ENCODE peak calls at places on chromosome 11, in five cellular contexts. S is KBM-7; M is stimulated activated CD4-positive, alpha-beta T cell treated with anti-CD3 and anti-CD28 coated beads, Interleukin-4, amount 100 ng/mL, for 4 hours; Y is AG08396; H is central memory CD8-positive, alpha-beta T cell. Z is an unnamed sample.

GRCh38 chr11:1475841-1476240 is 10.7 kb downstream of the MOB2 start:
- DNase-seq in S (no peak), M (no peak), Y (no peak), H (no peak), Z (no peak)

GRCh38 chr11:90197377-90197776 is 25.5 kb downstream of the CHORDC1 start:
- DNase-seq in S (no peak), M (no peak), Y (no peak), H (no peak), Z (no peak)

GRCh38 chr11:46493786-46494185 is 100.0 kb downstream of the AMBRA1 start:
- DNase-seq in S (no peak), M (no peak), Y (no peak), H (no peak), Z (no peak)

GRCh38 chr11:128756469-128756868 is 62.6 kb downstream of the FLI1 start:
- DNase-seq in S (no peak), M (no peak), Y (no peak), H (no peak), Z (no peak)

GRCh38 chr11:91742155-91742554 is 482.5 kb upstream of the FAT3 start:
- DNase-seq in S (no peak), M (no peak), Y (no peak), H (no peak), Z (no peak)

GRCh38 chr11:131654849-131655248 is 284.4 kb downstream of the NTM start:
- DNase-seq in S (no peak), M (no peak), Y (no peak), H (no peak), Z (no peak)

GRCh38 chr11:6625832-6626420 is 6.7 kb upstream of the TPP1 start:
- DNase-seq in S (no peak), M (no peak), Y (no peak), H (no peak), Z (no peak)

GRCh38 chr11:111530091-111530490 is 10.4 kb upstream of the LAYN start:
- DNase-seq in S (no peak), M (no peak), Y (no peak), H (no peak), Z (no peak)

GRCh38 chr11:995752-996420 is 40.6 kb downstream of the MUC6 start:
- DNase-seq in S (no peak), M (no peak), Y (no peak), H (no peak), Z (no peak)

GRCh38 chr11:129333873-129334272 is 41.8 kb upstream of the BARX2 start:
- DNase-seq in S (no peak), M (no peak), Y (no peak), H (no peak), Z (no peak)

GRCh38 chr11:70485326-70486025 is 87.1 kb downstream of the CTTN start:
- DNase-seq in S (no peak), M (no peak), Y (no peak), H (no peak), Z (no peak)

GRCh38 chr11:107696140-107696539 is 15.7 kb downstream of the SLN start:
- DNase-seq in S (no peak), M (no peak), Y (peak; percentile 56), H (no peak), Z (no peak)

GRCh38 chr11:2077061-2077802 is 62.0 kb downstream of the IGF2 start:
- DNase-seq in S (no peak), M (no peak), Y (peak; percentile 65), H (no peak), Z (no peak)

GRCh38 chr11:2214527-2215229 is 43.1 kb upstream of the TH start:
- DNase-seq in S (no peak), M (no peak), Y (no peak), H (no peak), Z (peak; percentile 3)

GRCh38 chr11:118691926-118692830 is 12.7 kb upstream of the TREH start:
- DNase-seq in S (no peak), M (peak; percentile 74), Y (peak; percentile 47), H (peak; percentile 80), Z (peak; percentile 56)

GRCh38 chr11:14634813-14635212 is 8.8 kb upstream of the PDE3B start:
- DNase-seq in S (no peak), M (no peak), Y (no peak), H (no peak), Z (no peak)

GRCh38 chr11:23313001-23313400 is 452.7 kb upstream of the CCDC179 start:
- DNase-seq in S (no peak), M (no peak), Y (no peak), H (no peak), Z (no peak)

GRCh38 chr11:57277845-57278720 is 41.0 kb upstream of the APLNR start:
- DNase-seq in S (peak; percentile 51), M (no peak), Y (peak; percentile 76), H (no peak), Z (peak; percentile 8)

GRCh38 chr11:369336-370018 is at the start of gene B4GALNT4:
- DNase-seq in S (no peak), M (peak; percentile 24), Y (peak; percentile 89), H (no peak), Z (no peak)

GRCh38 chr11:61800331-61801281 is 7.9 kb downstream of the FEN1 start:
- DNase-seq in S (no peak), M (no peak), Y (no peak), H (no peak), Z (no peak)

GRCh38 chr11:112826026-112826425 is 135.2 kb upstream of the NCAM1 start:
- DNase-seq in S (no peak), M (no peak), Y (no peak), H (no peak), Z (no peak)